ENCODE peak calls at places on chromosomes 6 and 20, in ten cellular contexts. H is prostate gland, I is T-helper 17 cell, M is HEK293T, F is tibial nerve, U is AG04449, Q is H9, L is iris pigment epithelial cell, D is T-cell, P is tibial artery. A is an unnamed sample.
A peak's percentile ranks its signal among the peaks of the same experiment; 100 is the strongest.

GRCh38 chr6:71391126-71391525 is 102.5 kb downstream of the OGFRL1 start:
- DNase-seq in I (no peak), H (no peak), Q (no peak), D (no peak), U (no peak), M (no peak), F (no peak), L (no peak), P (no peak), A (no peak)

GRCh38 chr6:129607581-129608186 is 102.3 kb downstream of the ARHGAP18 start:
- DNase-seq in P (no peak), M (no peak), F (no peak), L (peak; percentile 46), I (no peak), U (no peak), Q (no peak), H (no peak), D (no peak), A (no peak)

GRCh38 chr20:52365688-52366087 is 174.1 kb upstream of the ZFP64 start:
- DNase-seq in L (no peak), U (no peak), M (no peak), P (no peak), F (no peak), Q (no peak), H (no peak), D (no peak), I (no peak), A (no peak)

GRCh38 chr6:145813285-145814034 is 1.1 kb downstream of the FBXO30 start:
- DNase-seq in Q (no peak), U (no peak), P (no peak), L (peak; percentile 79), H (no peak), I (no peak), M (peak; percentile 8), D (no peak), F (no peak), A (no peak)

GRCh38 chr6:84422380-84422968 is 195.0 kb upstream of the CEP162 start:
- DNase-seq in F (peak; percentile 65), D (no peak), L (peak; percentile 66), I (no peak), H (no peak), M (peak; percentile 71), U (no peak), Q (peak; percentile 81), P (peak; percentile 84), A (peak; percentile 40)

GRCh38 chr20:2729251-2729713 is 36.7 kb downstream of the EBF4 start:
- DNase-seq in L (no peak), M (no peak), Q (no peak), I (no peak), U (no peak), P (no peak), H (no peak), D (peak; percentile 43), F (no peak), A (no peak)

GRCh38 chr6:160253242-160253641 is 5.4 kb downstream of the SLC22A2 start:
- DNase-seq in M (no peak), I (no peak), F (no peak), D (no peak), L (no peak), P (no peak), Q (no peak), H (no peak), U (no peak), A (no peak)

GRCh38 chr6:53578371-53578770 is 33.5 kb upstream of the GCLC start:
- DNase-seq in F (no peak), D (no peak), Q (no peak), M (no peak), P (no peak), H (no peak), L (no peak), U (no peak), I (no peak), A (no peak)

GRCh38 chr6:157070403-157071107 is 252.8 kb downstream of the TMEM242 start:
- DNase-seq in P (no peak), L (peak; percentile 25), Q (no peak), F (no peak), D (no peak), H (no peak), U (no peak), M (peak; percentile 36), I (no peak), A (no peak)

GRCh38 chr6:125944434-125944816 is 12.1 kb upstream of the HINT3 start:
- DNase-seq in F (peak; percentile 68), M (no peak), L (peak; percentile 90), Q (no peak), P (peak; percentile 79), I (no peak), D (no peak), U (no peak), H (peak; percentile 41), A (peak; percentile 50)

GRCh38 chr20:13898012-13898612 is 92.3 kb downstream of the SEL1L2 start:
- DNase-seq in U (no peak), D (no peak), L (no peak), M (peak; percentile 33), Q (no peak), H (no peak), P (no peak), F (no peak), I (no peak), A (no peak)

GRCh38 chr6:157021267-157022021 is 244.3 kb downstream of the ARID1B start:
- DNase-seq in P (peak; percentile 96), F (peak; percentile 87), Q (peak; percentile 86), I (peak; percentile 84), L (peak; percentile 89), M (peak; percentile 84), H (peak; percentile 92), D (peak; percentile 86), U (peak; percentile 52), A (peak; percentile 93)

GRCh38 chr20:21453676-21454075 is 56.4 kb upstream of the NKX2-4 start:
- DNase-seq in H (no peak), P (no peak), M (no peak), Q (no peak), I (no peak), F (no peak), U (no peak), D (no peak), L (no peak), A (no peak)

GRCh38 chr6:158539363-158539762 is 20.5 kb upstream of the TMEM181 start:
- DNase-seq in U (no peak), D (no peak), I (no peak), H (no peak), M (no peak), P (no peak), L (no peak), F (no peak), Q (peak; percentile 8), A (no peak)

A was measured in ovary.